ENCODE peak calls at places on chromosomes 7 and 10, in seven cellular contexts. Q, L, P, C, I, Z and J are unnamed samples.

GRCh38 chr7:48617988-48618387 is 306.4 kb upstream of the CDC14C start:
- DNase-seq in Q (no peak), L (no peak), P (no peak), C (no peak), I (no peak), Z (no peak), J (no peak)

GRCh38 chr7:876972-877311 is 588 bp downstream of the GET4 start:
- DNase-seq in Q (no peak), L (no peak), P (no peak), C (no peak), I (no peak), Z (peak), J (no peak)

GRCh38 chr10:3714526-3714925 is 70.5 kb downstream of the KLF6 start:
- DNase-seq in Q (no peak), L (no peak), P (no peak), C (no peak), I (no peak), Z (no peak), J (no peak)

GRCh38 chr7:32335107-32335506 is 155.1 kb downstream of the LSM5 start:
- DNase-seq in Q (no peak), L (no peak), P (no peak), C (no peak), I (no peak), Z (peak), J (no peak)

GRCh38 chr7:47307311-47307710 is 274.6 kb downstream of the TNS3 start:
- DNase-seq in Q (no peak), L (no peak), P (no peak), C (no peak), I (no peak), Z (no peak), J (no peak)

GRCh38 chr10:35579116-35579515 is 26.0 kb upstream of the GJD4 start:
- DNase-seq in Q (no peak), L (no peak), P (no peak), C (no peak), I (peak), Z (no peak), J (no peak)

GRCh38 chr10:72425133-72425532 is 70.4 kb upstream of the DNAJB12 start:
- DNase-seq in Q (no peak), L (no peak), P (no peak), C (no peak), I (peak), Z (no peak), J (no peak)

GRCh38 chr10:19795691-19796090 is 20.5 kb upstream of the PLXDC2 start:
- DNase-seq in Q (no peak), L (no peak), P (no peak), C (no peak), I (no peak), Z (no peak), J (no peak)

GRCh38 chr10:125004571-125005311 is 62.8 kb downstream of the ZRANB1 start:
- DNase-seq in Q (peak), L (no peak), P (no peak), C (no peak), I (no peak), Z (no peak), J (no peak)

GRCh38 chr7:92057375-92057774 is 76.9 kb downstream of the CYP51A1 start:
- DNase-seq in Q (peak), L (no peak), P (no peak), C (no peak), I (peak), Z (no peak), J (no peak)

GRCh38 chr10:91389636-91390512 is 20.3 kb upstream of the HECTD2 start:
- DNase-seq in Q (no peak), L (no peak), P (peak), C (no peak), I (peak), Z (peak), J (peak)

GRCh38 chr10:29675984-29676383 is 41.2 kb upstream of the SVIL start:
- DNase-seq in Q (no peak), L (no peak), P (no peak), C (no peak), I (no peak), Z (no peak), J (no peak)

GRCh38 chr7:16804674-16805439 is at the start of gene AGR2:
- DNase-seq in Q (peak), L (no peak), P (no peak), C (no peak), I (no peak), Z (no peak), J (no peak)

GRCh38 chr7:26646666-26647065 is 217.7 kb downstream of the SKAP2 start:
- DNase-seq in Q (no peak), L (no peak), P (no peak), C (no peak), I (no peak), Z (no peak), J (no peak)

GRCh38 chr7:5396542-5396941 is 27.1 kb downstream of the TNRC18 start:
- DNase-seq in Q (peak), L (no peak), P (peak), C (no peak), I (no peak), Z (no peak), J (peak)

DNA sequence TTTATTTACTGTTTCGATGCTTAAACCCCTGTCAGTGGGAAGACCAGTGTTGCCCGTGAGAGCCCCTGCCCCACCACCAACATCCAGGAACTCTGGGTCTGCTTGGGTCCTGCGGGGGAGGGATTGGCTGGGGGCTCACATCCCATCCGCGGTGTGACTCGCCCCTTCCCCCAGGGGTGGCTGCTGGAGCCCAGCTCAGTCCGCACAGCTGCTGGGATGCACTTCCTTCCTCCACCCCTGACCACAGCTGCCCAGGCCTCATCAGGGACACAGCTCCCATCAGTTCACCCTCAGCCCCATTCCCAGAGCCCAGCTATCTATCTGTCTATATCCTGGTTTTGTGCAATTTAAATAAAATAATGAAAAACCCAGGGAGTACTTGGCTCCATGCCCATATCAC is 54.5 kb downstream of the JAKMIP3 start:
- DNase-seq in Q (no peak), L (no peak), P (no peak), C (no peak), I (no peak), Z (no peak), J (no peak)
- TF ChIP-seq CTCF in Q (no peak), L (no peak), P (no peak), C (no peak), I (no peak), Z (no peak), J (no peak)

DNA sequence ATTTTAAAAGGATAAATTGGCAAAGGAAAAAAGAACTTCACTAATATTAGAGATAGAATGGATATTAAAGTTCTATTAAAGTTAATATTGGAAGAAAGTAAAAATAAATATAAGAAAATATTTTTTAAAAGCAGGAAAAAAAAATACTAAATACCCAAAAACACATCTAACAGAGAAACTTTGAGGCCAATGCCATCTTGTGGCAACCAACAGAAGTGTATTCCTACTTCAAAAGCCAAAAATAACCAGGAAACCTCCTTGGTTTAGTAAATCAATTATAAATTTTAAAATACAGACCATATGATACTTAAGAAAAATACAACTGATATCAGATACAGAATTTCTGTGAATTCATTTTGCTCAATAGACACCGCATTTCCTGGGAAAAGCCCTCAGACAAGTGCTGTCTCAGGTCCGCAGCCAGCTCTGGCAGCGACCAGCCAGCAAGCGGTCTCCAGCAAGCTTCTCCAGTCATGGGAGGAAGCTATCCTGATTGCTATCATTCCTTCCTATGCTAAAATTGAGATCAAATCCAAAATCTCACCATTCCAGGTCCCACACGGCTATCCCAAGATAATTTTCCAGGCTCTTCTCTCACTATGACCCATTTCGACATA is 65.3 kb downstream of the LMBR1 start:
- DNase-seq in Q (no peak), L (no peak), P (no peak), C (no peak), I (peak), Z (peak), J (peak)
- TF ChIP-seq CTCF in Q (no peak), L (peak), P (peak), C (peak), I (peak), Z (peak), J (peak)

DNA sequence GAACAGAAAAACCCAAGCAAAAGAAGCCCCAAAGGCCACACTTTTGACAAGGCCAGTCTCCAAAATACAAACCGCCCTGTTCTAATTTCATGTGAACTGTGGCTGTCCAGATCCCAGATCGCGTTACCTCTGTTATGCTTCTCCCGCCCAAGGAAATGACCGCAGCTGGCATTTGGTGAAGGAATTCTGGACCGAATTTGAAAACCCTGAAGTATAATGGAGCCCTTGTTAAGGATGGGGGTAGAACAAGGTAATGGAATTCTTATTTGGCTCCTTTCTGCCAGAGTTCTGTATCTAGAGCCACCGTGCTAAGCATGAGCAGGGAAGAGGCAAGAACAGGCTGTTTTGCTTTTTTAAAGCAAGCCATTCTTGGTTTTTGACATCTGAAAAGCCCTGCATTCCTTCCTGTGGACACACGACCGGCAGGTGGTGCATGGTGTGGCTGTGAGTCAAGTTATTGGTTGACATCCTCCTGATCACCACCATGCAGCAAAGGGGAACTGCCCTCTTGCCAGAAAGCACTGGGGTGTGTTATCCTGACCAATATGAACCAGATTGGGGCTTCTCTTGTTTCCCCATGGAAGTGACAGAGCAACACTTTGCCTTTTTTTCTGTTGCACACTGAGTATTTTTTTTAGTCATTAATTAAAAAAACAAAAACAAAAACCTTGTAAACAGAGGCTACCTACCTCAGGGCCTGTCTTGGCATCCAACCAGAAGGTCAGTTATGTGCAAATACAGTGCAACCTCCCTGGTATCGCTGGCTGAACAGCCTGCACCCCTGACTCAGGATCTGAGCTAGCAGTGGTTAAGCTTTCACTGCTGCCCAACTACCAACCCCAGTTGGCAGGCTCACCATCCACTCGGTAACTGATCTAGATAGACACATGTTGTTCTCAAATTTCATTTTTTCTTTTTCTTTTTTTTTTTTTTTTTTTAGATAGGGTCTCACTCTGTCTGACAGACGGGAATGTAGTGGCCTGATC is 14.2 kb downstream of the UCMA start:
- DNase-seq in Q (peak), L (no peak), P (no peak), C (peak), I (no peak), Z (no peak), J (no peak)
- TF ChIP-seq CTCF in Q (no peak), L (peak), P (no peak), C (peak), I (no peak), Z (no peak), J (peak)

GRCh38 chr10:6650580-6650979 is 70.5 kb upstream of the PRKCQ start:
- DNase-seq in Q (no peak), L (no peak), P (no peak), C (no peak), I (no peak), Z (no peak), J (no peak)

GRCh38 chr10:6649903-6650302 is 69.8 kb upstream of the PRKCQ start:
- DNase-seq in Q (no peak), L (no peak), P (no peak), C (no peak), I (no peak), Z (no peak), J (no peak)

GRCh38 chr10:6643962-6644361 is 63.9 kb upstream of the PRKCQ start:
- DNase-seq in Q (no peak), L (no peak), P (no peak), C (no peak), I (no peak), Z (no peak), J (no peak)

GRCh38 chr10:6647811-6648526 is 67.9 kb upstream of the PRKCQ start:
- DNase-seq in Q (peak), L (peak), P (peak), C (no peak), I (peak), Z (no peak), J (peak)

GRCh38 chr10:6649107-6649720 is 69.1 kb upstream of the PRKCQ start:
- DNase-seq in Q (no peak), L (no peak), P (no peak), C (no peak), I (no peak), Z (no peak), J (no peak)
- TF ChIP-seq CTCF in Q (no peak), L (no peak), P (no peak), C (no peak), I (no peak), Z (no peak), J (no peak)

DNA sequence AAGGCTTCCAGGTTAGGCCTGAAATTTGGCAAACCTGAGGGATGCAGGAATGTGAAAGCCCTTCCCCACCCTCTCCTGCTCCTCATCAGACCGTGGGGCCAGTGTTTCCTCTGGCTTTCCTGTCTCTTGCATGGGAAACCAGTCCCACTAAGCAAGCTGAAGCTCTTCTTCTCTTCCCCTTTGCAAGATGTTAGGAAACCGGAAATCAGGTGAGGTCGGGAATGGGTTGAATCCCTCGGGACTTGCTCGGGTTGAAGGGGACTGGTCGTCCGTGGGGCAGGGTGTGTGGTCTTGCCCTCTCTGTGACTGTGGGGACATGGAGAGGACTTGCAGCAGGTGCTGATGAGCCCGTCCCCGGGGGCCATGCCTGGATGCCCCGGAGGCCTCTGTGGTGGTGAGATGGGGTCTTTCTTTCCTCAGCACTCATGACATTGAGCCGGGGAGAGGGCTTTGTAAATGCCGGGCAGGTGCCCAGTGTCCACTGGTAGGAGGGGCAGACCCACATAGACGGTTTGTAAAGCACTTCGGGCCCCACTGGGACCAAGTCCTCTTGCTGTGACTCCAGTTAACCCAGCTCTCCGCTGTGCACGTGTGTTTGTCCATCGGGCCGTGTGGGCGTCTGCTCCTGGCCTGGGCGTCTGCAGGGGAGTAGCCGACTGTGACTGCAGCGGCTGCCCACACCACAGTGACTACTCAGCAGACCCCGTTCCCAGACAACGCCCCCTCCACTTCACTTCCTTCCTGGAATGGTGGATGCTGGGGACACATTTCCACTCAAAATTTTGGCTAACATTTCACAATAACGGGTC is 373.9 kb downstream of the GLRX3 start:
- DNase-seq in Q (no peak), L (no peak), P (no peak), C (no peak), I (no peak), Z (no peak), J (no peak)
- TF ChIP-seq CTCF in Q (no peak), L (no peak), P (no peak), C (no peak), I (no peak), Z (no peak), J (no peak)

GRCh38 chr10:18216482-18216881 is 76.3 kb downstream of the CACNB2 start:
- DNase-seq in Q (no peak), L (no peak), P (no peak), C (no peak), I (peak), Z (peak), J (no peak)
- TF ChIP-seq CTCF in Q (no peak), L (peak), P (no peak), C (no peak), I (peak), Z (peak), J (peak)

DNA sequence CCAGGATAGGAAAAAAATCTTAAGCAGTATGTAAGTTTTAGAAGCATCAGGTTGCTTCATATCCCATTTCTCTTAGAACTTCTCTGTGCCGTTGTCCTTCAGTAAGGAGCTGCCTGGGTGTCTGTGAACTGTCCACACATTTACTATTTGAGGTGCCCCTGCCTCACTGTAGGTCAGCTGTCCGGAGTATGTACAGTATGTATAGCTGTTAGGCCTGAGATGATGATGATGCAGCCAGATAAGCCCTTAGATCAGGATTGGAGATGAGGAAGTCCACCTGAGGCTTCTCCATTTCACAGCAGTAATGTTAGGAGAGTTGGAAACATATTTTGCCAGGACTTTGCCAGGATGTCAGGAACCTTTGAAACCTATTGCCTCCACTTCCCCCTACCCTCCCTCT is 7.7 kb downstream of the NDUFB2 start:
- DNase-seq in Q (no peak), L (no peak), P (no peak), C (no peak), I (no peak), Z (no peak), J (no peak)
- TF ChIP-seq CTCF in Q (no peak), L (no peak), P (no peak), C (no peak), I (no peak), Z (no peak), J (no peak)